ENCODE peak calls at places on chromosome 9, in seven cellular contexts. D is epithelial cell of esophagus, S is BJ, L is AG04450, F is endothelial cell, P is GM13976, Y is AG09309. R is an unnamed sample.
A peak's percentile ranks its signal among the peaks of the same experiment; 100 is the strongest.

GRCh38 chr9:116066221-116066620 is 87.4 kb upstream of the PAPPA start:
- DNase-seq in S (no peak), L (no peak), Y (no peak), F (no peak), P (no peak), D (no peak), R (no peak)

GRCh38 chr9:78054180-78054579 is 22.6 kb upstream of the GNAQ start:
- DNase-seq in F (no peak), S (no peak), P (no peak), Y (no peak), D (peak; percentile 57), L (no peak), R (no peak)

GRCh38 chr9:92718086-92719001 is 46.3 kb downstream of the BICD2 start:
- DNase-seq in P (peak; percentile 33), F (no peak), S (no peak), Y (no peak), D (peak; percentile 43), L (no peak), R (no peak)

GRCh38 chr9:130995399-130995941 is 13.5 kb upstream of the LAMC3 start:
- DNase-seq in Y (no peak), D (no peak), S (no peak), F (no peak), L (no peak), P (no peak), R (no peak)

GRCh38 chr9:97873877-97874276 is 20.9 kb downstream of the FOXE1 start:
- DNase-seq in D (peak; percentile 83), Y (no peak), P (no peak), L (no peak), S (no peak), F (no peak), R (no peak)

GRCh38 chr9:78671785-78672184 is 374.9 kb downstream of the PSAT1 start:
- DNase-seq in P (no peak), F (no peak), L (no peak), S (no peak), D (no peak), Y (no peak), R (no peak)

GRCh38 chr9:92176068-92176799 is 61.0 kb upstream of the SPTLC1 start:
- DNase-seq in Y (no peak), D (peak; percentile 15), L (no peak), F (no peak), S (no peak), P (no peak), R (no peak)

GRCh38 chr9:98491778-98492177 is 217.0 kb downstream of the GABBR2 start:
- DNase-seq in F (no peak), D (peak; percentile 15), P (no peak), S (no peak), L (peak; percentile 23), Y (no peak), R (no peak)

GRCh38 chr9:133341369-133342082 is 5.5 kb upstream of the SURF6 start:
- DNase-seq in F (no peak), D (no peak), S (no peak), Y (no peak), P (no peak), L (no peak), R (no peak)

GRCh38 chr9:76759726-76760125 is 4.5 kb upstream of the PCA3 start:
- DNase-seq in L (no peak), P (no peak), D (no peak), Y (no peak), S (no peak), F (no peak), R (no peak)

GRCh38 chr9:109033941-109034700 is 20.8 kb upstream of the CTNNAL1 start:
- DNase-seq in F (no peak), S (no peak), L (no peak), Y (no peak), P (no peak), D (no peak), R (no peak)

GRCh38 chr9:115425614-115426013 is 307.7 kb upstream of the TNC start:
- DNase-seq in D (no peak), F (no peak), Y (no peak), L (no peak), P (no peak), S (no peak), R (no peak)

GRCh38 chr9:128250839-128251558 is 24.8 kb downstream of the GOLGA2 start:
- DNase-seq in D (no peak), L (no peak), S (no peak), P (no peak), F (no peak), Y (no peak), R (no peak)

DNA sequence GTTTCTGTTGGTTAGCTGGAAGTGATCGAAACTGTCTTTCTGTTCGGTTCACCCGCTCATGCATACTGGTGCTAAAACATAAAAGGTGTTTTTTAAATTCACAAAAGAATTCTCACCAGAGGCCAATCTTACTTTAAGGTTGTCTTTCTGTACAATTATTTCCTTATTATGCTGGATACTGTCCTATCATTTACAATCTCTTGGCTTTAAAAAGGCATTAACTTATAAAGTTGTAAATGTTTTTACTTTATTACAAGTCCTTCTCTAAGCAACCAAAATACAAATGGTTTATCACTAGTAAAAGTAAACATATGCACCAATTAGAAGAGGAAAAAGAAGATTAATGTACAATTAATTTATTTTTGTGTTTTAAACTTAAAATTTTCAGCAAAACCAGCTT is 10.7 kb downstream of the CARNMT1 start:
- DNase-seq in L (no peak), P (no peak), S (no peak), D (no peak), Y (no peak), F (no peak), R (no peak)
- TF ChIP-seq CTCF in L (no peak), P (no peak), S (no peak), D (no peak), Y (no peak), F (no peak), R (no peak)

GRCh38 chr9:30771278-30771677 is 1613.2 kb upstream of the ACO1 start:
- DNase-seq in F (no peak), D (no peak), P (no peak), L (no peak), S (no peak), Y (no peak), R (no peak)

GRCh38 chr9:30773427-30773826 is 1611.0 kb upstream of the ACO1 start:
- DNase-seq in D (no peak), F (no peak), S (no peak), L (no peak), P (no peak), Y (no peak), R (no peak)

GRCh38 chr9:30775236-30775635 is 1609.2 kb upstream of the ACO1 start:
- DNase-seq in D (peak; percentile 77), P (no peak), F (no peak), Y (no peak), S (no peak), L (no peak), R (no peak)

DNA sequence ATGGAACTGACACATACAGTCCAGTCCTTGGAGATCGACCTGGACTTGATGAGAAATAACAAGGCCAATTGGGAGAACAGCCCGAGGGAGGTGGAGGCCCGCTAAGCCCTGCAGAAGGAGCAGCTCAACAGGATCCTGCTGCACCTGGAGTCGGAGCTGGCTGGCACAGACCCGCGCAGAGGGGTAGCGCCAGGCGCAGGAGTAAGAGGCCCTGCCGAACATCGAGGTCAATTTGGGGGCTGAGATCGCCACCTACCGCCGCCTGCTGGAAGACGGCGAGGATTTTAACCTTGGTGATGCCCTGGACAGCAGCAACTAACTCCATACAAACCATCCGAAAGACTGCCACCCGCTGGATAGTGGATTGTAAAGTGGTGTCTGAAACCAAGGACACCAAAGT is 1610.1 kb upstream of the ACO1 start:
- DNase-seq in S (no peak), L (no peak), Y (no peak), P (no peak), F (no peak), D (peak; percentile 10), R (no peak)
- TF ChIP-seq CTCF in S (no peak), L (no peak), Y (no peak), P (no peak), F (no peak), D (no peak), R (no peak)

DNA sequence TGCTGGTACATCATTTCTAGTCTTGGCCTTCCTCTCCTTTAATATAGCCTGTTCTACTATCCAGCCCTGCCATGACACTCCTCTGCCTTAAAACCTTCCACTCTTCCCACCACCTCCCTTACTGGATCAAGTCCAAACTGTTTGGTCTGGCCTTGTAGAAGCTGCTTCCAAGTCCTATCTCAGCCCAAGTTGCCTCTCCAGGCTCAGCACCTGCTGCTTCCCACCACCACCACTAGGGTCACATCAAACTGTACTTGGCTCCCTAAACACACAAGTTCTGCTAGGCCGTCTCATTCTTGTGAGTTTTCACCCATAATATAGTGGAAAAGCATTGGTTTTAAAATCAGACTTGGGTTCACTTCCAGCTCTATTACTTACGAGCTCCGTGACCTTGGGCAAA is 1.4 kb downstream of the NDUFA8 start:
- DNase-seq in D (peak; percentile 61), F (peak; percentile 39), S (no peak), L (peak; percentile 16), P (peak; percentile 54), Y (no peak), R (no peak)
- TF ChIP-seq CTCF in D (peak; percentile 70), F (no peak), S (peak; percentile 57), L (peak; percentile 65), P (peak; percentile 36), Y (peak; percentile 61), R (peak; percentile 55)

DNA sequence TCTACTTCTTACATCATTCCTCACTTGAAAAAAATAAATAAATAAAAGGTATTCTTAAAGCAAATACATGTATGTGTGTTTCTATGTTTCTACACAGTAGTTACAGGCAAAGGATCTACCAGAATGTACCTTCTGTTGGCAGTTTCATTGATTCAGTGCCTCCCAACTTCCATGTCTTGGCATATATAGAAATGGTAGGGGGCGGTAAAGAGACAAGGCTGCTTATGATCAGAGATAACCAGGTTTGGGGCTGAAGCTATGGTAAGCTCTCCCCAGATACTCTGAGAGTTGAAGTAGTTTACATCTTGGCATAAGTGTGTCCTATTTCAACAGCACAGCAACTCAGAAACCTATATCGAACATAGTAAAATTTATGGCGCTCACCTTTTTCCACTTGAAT is 1075.4 kb upstream of the C9orf72 start:
- DNase-seq in S (no peak), D (peak; percentile 24), P (no peak), Y (no peak), L (no peak), F (no peak), R (no peak)
- TF ChIP-seq CTCF in S (no peak), D (peak; percentile 34), P (no peak), Y (no peak), L (no peak), F (peak; percentile 22), R (no peak)

GRCh38 chr9:17531642-17532254 is 47.1 kb upstream of the SH3GL2 start:
- DNase-seq in P (peak; percentile 52), D (peak; percentile 52), Y (no peak), L (peak; percentile 13), F (peak; percentile 62), S (no peak), R (peak; percentile 63)

GRCh38 chr9:17532461-17532860 is 46.4 kb upstream of the SH3GL2 start:
- DNase-seq in L (no peak), Y (no peak), D (no peak), P (no peak), F (no peak), S (no peak), R (no peak)

DNA sequence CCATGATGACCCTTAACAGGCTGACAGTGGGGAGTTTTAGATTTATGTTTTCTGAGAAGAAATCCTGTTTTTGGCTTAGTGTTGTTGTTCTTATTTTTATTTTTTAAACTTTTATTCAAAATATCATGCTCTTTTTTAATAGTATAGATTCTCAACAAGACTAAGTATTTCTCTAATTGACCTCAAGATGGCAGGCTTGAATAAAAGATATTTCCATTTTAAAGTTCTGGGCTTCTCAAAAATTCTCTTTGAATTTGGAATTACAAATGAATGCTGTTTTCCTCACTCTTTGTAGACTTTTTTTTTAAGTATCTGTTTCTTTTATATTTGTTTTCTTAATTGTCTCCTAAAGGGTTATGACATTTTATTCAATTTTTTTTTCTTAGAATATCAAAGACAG is 50.0 kb upstream of the SH3GL2 start:
- DNase-seq in P (no peak), D (peak; percentile 14), Y (no peak), F (no peak), L (no peak), S (no peak), R (no peak)
- TF ChIP-seq CTCF in P (no peak), D (no peak), Y (peak; percentile 21), F (peak; percentile 48), L (peak; percentile 34), S (no peak), R (peak; percentile 51)